ENCODE peak calls at places on chromosomes 12 and 14, in six cellular contexts. V, C, P, J, O and E are unnamed samples.

GRCh38 chr12:57112492-57113294 is 1.5 kb upstream of the STAT6 start:
- DNase-seq in V (no peak), C (no peak), P (no peak), J (no peak), O (no peak), E (no peak)

GRCh38 chr12:112001555-112001954 is 11.4 kb downstream of the TMEM116 start:
- DNase-seq in V (no peak), C (peak; percentile 75), P (peak; percentile 11), J (peak; percentile 52), O (no peak), E (no peak)

GRCh38 chr14:26190644-26191043 is 407.2 kb downstream of the NOVA1 start:
- DNase-seq in V (no peak), C (no peak), P (peak; percentile 12), J (no peak), O (no peak), E (no peak)

GRCh38 chr12:27807063-27807703 is 27.1 kb upstream of the MANSC4 start:
- DNase-seq in V (no peak), C (no peak), P (no peak), J (no peak), O (no peak), E (no peak)

GRCh38 chr12:10128687-10129086 is 1.3 kb downstream of the CLEC7A start:
- DNase-seq in V (peak; percentile 74), C (no peak), P (no peak), J (no peak), O (no peak), E (no peak)

GRCh38 chr14:67887478-67887877 is 67.9 kb downstream of the RAD51B start:
- DNase-seq in V (no peak), C (no peak), P (no peak), J (no peak), O (no peak), E (no peak)

GRCh38 chr14:56195219-56195618 is 77.0 kb downstream of the PELI2 start:
- DNase-seq in V (no peak), C (no peak), P (no peak), J (no peak), O (no peak), E (no peak)

GRCh38 chr14:35401853-35402252 is 2.7 kb downstream of the NFKBIA start:
- DNase-seq in V (peak; percentile 37), C (peak; percentile 54), P (peak; percentile 63), J (no peak), O (no peak), E (no peak)

GRCh38 chr14:52951730-52952481 is 1.1 kb upstream of the FERMT2 start:
- DNase-seq in V (peak; percentile 91), C (peak; percentile 80), P (peak; percentile 86), J (peak; percentile 65), O (peak; percentile 61), E (peak; percentile 60)

GRCh38 chr12:15774819-15775218 is 14.4 kb downstream of the EPS8 start:
- DNase-seq in V (no peak), C (peak; percentile 51), P (peak; percentile 75), J (peak; percentile 40), O (no peak), E (no peak)

GRCh38 chr14:96409701-96410100 is 17.8 kb downstream of the AK7 start:
- DNase-seq in V (no peak), C (no peak), P (no peak), J (peak; percentile 56), O (peak; percentile 71), E (peak; percentile 20)

GRCh38 chr12:3540387-3541320 is 49.7 kb downstream of the PRMT8 start:
- DNase-seq in V (no peak), C (no peak), P (no peak), J (no peak), O (no peak), E (no peak)

GRCh38 chr14:75753696-75754095 is 92.7 kb downstream of the TTLL5 start:
- DNase-seq in V (no peak), C (no peak), P (no peak), J (peak; percentile 34), O (no peak), E (no peak)

GRCh38 chr12:54173066-54173726 is 15.6 kb downstream of the SMUG1 start:
- DNase-seq in V (peak; percentile 61), C (no peak), P (peak; percentile 5), J (no peak), O (no peak), E (peak; percentile 39)

GRCh38 chr12:130281157-130281799 is 56.4 kb upstream of the PIWIL1 start:
- DNase-seq in V (peak; percentile 49), C (no peak), P (no peak), J (no peak), O (no peak), E (no peak)

GRCh38 chr14:39683711-39684110 is 251.5 kb upstream of the FBXO33 start:
- DNase-seq in V (peak; percentile 24), C (no peak), P (no peak), J (peak; percentile 13), O (no peak), E (no peak)

GRCh38 chr12:28107679-28108078 is 82.6 kb upstream of the CCDC91 start:
- DNase-seq in V (no peak), C (no peak), P (no peak), J (peak; percentile 85), O (no peak), E (peak; percentile 32)

GRCh38 chr12:80053048-80053790 is 46.1 kb upstream of the OTOGL start:
- DNase-seq in V (no peak), C (peak; percentile 96), P (peak; percentile 96), J (peak; percentile 96), O (no peak), E (peak; percentile 70)

GRCh38 chr12:2791086-2791485 is 3.7 kb upstream of the FKBP4 start:
- DNase-seq in V (no peak), C (no peak), P (no peak), J (no peak), O (no peak), E (no peak)

GRCh38 chr12:64718649-64719048 is 40.6 kb downstream of the GNS start:
- DNase-seq in V (no peak), C (no peak), P (no peak), J (no peak), O (no peak), E (no peak)

GRCh38 chr14:99055816-99056215 is 216.2 kb downstream of the BCL11B start:
- DNase-seq in V (no peak), C (no peak), P (no peak), J (no peak), O (no peak), E (no peak)

GRCh38 chr14:105937253-105938054 is 411.1 kb downstream of the TMEM121 start:
- DNase-seq in V (peak; percentile 19), C (no peak), P (no peak), J (no peak), O (no peak), E (no peak)

GRCh38 chr12:16163891-16164290 is 113.6 kb downstream of the SLC15A5 start:
- DNase-seq in V (no peak), C (no peak), P (no peak), J (no peak), O (no peak), E (no peak)

GRCh38 chr12:116400671-116401357 is 123.3 kb upstream of the MED13L start:
- DNase-seq in V (no peak), C (no peak), P (no peak), J (no peak), O (no peak), E (no peak)

GRCh38 chr14:87497301-87497700 is 495.7 kb downstream of the GALC start:
- DNase-seq in V (no peak), C (no peak), P (no peak), J (no peak), O (no peak), E (no peak)

DNA sequence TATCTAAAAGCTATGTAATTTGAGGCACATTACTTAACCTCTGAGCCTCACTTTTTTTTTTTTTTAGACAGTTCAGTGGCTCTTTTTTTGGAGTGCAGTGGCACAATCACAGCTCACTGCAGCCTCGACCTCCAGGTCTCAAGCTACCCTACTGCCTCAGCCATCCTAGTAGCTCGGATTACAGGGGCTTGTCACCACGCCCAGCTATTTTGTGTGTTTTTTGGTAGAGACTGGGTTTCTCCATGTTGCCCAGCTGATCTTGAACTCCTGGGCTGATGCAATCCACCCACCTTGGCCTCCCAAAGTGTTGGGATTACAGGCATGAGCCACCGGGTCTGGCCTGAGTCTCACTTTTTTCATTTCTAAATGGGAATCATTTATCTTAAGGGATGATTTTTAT is 192.0 kb upstream of the PDZRN4 start:
- DNase-seq in V (no peak), C (no peak), P (no peak), J (no peak), O (no peak), E (no peak)
- H2AFZ ChIP-seq in V (no peak overlapping the region), C (no peak overlapping the region), P (no peak overlapping the region), J (no peak overlapping the region), O (no peak overlapping the region), E (no peak overlapping the region)

DNA sequence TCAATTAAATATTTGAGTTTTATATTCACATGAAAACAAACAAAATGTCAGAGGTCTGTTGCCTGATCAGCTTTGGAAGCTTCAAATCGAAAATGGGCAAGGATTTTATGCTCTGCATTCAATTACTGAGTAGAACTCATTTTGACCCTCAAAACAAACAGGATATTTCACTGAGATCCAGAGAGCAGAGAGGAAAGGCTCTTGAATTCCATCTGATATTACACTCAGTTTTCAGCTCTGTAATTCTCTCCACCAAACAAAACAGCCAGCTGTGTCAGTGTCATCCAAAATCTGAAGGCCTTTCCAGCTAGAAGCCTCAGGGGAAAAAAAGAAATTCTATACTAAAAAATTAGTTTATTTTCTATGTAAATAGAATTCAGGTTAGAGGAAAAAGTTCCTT is 128.5 kb upstream of the FLRT2 start:
- DNase-seq in V (no peak), C (no peak), P (no peak), J (no peak), O (no peak), E (no peak)
- H3K9ac ChIP-seq in V (no peak overlapping the region), C (no peak overlapping the region), P (no peak overlapping the region), J (no peak overlapping the region), O (no peak overlapping the region), E (no peak overlapping the region)

DNA sequence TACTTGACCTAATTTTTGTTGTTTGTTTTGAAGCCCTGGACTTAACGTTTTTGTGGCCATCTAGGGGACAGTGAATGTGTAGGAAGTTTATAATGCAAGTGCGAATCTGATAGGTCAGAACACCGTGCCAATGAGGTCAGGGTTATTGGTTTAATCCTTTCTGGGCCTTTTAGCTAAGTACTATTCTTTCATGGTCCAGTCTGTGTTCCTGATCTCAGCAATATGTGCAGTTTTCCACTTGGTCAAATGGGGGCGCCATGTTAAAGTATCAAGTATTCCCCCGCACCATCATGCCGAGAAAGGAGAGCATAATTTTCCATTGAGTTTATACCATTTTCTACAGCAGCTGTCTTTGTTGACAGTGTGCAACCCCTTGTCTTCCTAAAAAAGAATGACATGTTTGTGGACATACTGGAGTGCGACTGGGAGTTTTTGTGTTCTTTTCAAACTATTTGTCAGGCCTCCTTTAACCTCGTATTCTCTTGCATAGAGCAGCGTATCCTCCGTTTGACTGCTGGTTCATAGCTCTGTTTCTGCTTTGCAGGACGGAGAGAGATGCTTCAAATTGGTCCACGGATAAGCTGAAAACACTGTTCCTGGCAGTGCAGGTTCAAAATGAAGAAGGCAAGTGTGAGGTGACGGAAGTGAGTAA is 1.3 kb downstream of the AHSA1 start:
- DNase-seq in V (peak; percentile 86), C (peak; percentile 77), P (peak; percentile 81), J (peak; percentile 39), O (peak; percentile 65), E (peak; percentile 53)
- H2AFZ ChIP-seq in V (no peak overlapping the region), C (no peak overlapping the region), P (no peak overlapping the region), J (no peak overlapping the region), O (no peak overlapping the region), E (no peak overlapping the region)

DNA sequence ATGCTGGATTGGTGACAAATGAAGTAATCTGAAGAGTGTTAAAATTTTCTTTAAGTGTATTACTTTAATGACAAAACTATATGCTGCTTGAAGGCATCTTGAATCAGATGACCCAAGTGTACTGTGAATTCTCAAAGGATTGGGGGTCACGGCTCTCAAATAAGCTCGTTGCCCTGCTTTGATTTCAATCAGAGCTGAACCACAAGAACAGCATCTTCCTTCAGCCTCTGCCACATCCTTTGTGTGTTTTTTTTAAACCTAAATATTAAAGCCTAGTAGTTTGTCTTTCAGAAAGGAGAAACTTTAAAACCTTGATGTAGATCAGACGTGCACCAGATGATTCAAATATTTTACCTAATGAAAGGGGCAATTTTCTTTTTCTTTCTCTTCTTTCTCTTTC is 11.7 kb downstream of the ELK3 start:
- DNase-seq in V (no peak), C (no peak), P (no peak), J (no peak), O (no peak), E (no peak)
- H3K9ac ChIP-seq in V (no peak overlapping the region), C (no peak overlapping the region), P (no peak overlapping the region), J (no peak overlapping the region), O (no peak overlapping the region), E (no peak overlapping the region)